ENCODE peak calls at places on chromosomes 5 and 9, in six cellular contexts. A, T, D, M, Q and G are unnamed samples.

GRCh38 chr9:82601272-82601835 is 461.6 kb downstream of the RASEF start:
- DNase-seq in A (no peak), T (no peak), D (no peak), M (no peak), Q (no peak), G (no peak)

GRCh38 chr5:150763023-150763793 is 4.4 kb upstream of the DCTN4 start:
- DNase-seq in A (peak; percentile 98), T (peak; percentile 61), D (peak; percentile 51), M (no peak), Q (no peak), G (no peak)

GRCh38 chr5:54229041-54229780 is 81.2 kb downstream of the ARL15 start:
- DNase-seq in A (peak; percentile 88), T (peak; percentile 72), D (peak; percentile 33), M (peak; percentile 18), Q (peak; percentile 53), G (peak; percentile 21)

GRCh38 chr5:135890296-135890695 is 5.3 kb downstream of the IL9 start:
- DNase-seq in A (peak; percentile 3), T (no peak), D (no peak), M (no peak), Q (no peak), G (no peak)

GRCh38 chr5:125835293-125836172 is 587.7 kb upstream of the GRAMD2B start:
- DNase-seq in A (peak; percentile 2), T (peak; percentile 38), D (peak; percentile 21), M (no peak), Q (peak; percentile 73), G (peak; percentile 21)

GRCh38 chr9:134477927-134478326 is 151.7 kb downstream of the RXRA start:
- DNase-seq in A (no peak), T (no peak), D (no peak), M (no peak), Q (no peak), G (no peak)

GRCh38 chr5:81105261-81105877 is 127.8 kb upstream of the CKMT2 start:
- DNase-seq in A (no peak), T (no peak), D (no peak), M (no peak), Q (no peak), G (no peak)

GRCh38 chr5:122385286-122385685 is 73.2 kb downstream of the SNCAIP start:
- DNase-seq in A (no peak), T (no peak), D (no peak), M (no peak), Q (no peak), G (no peak)

GRCh38 chr9:124019771-124020519 is 8.4 kb downstream of the LHX2 start:
- DNase-seq in A (no peak), T (no peak), D (no peak), M (no peak), Q (no peak), G (no peak)

GRCh38 chr5:158393457-158393856 is 534.5 kb upstream of the CLINT1 start:
- DNase-seq in A (no peak), T (no peak), D (no peak), M (no peak), Q (no peak), G (no peak)

GRCh38 chr5:126982195-126982594 is 48.2 kb downstream of the MARCHF3 start:
- DNase-seq in A (no peak), T (no peak), D (no peak), M (no peak), Q (no peak), G (no peak)

GRCh38 chr5:140165101-140165920 is 9.7 kb upstream of the CYSTM1 start:
- DNase-seq in A (no peak), T (no peak), D (no peak), M (no peak), Q (no peak), G (no peak)

GRCh38 chr9:109253637-109254284 is 67.1 kb downstream of the EPB41L4B start:
- DNase-seq in A (no peak), T (no peak), D (peak; percentile 49), M (no peak), Q (peak; percentile 63), G (no peak)

GRCh38 chr5:94577466-94578245 is 40.7 kb downstream of the KIAA0825 start:
- DNase-seq in A (peak; percentile 21), T (no peak), D (no peak), M (no peak), Q (no peak), G (no peak)

GRCh38 chr9:121199921-121200320 is 1.7 kb downstream of the RAB14 start:
- DNase-seq in A (peak; percentile 61), T (no peak), D (no peak), M (no peak), Q (no peak), G (no peak)

GRCh38 chr5:112534564-112534963 is 115.5 kb upstream of the EPB41L4A start:
- DNase-seq in A (peak; percentile 88), T (no peak), D (no peak), M (no peak), Q (no peak), G (no peak)

GRCh38 chr5:54146906-54147305 is 163.5 kb downstream of the ARL15 start:
- DNase-seq in A (no peak), T (no peak), D (no peak), M (no peak), Q (no peak), G (no peak)

GRCh38 chr9:121498487-121499176 is 1.0 kb downstream of the GGTA1 start:
- DNase-seq in A (peak; percentile 20), T (peak; percentile 60), D (peak; percentile 24), M (peak; percentile 19), Q (peak; percentile 29), G (no peak)

GRCh38 chr9:87167161-87167560 is 219.9 kb upstream of the GAS1 start:
- DNase-seq in A (no peak), T (no peak), D (no peak), M (no peak), Q (no peak), G (no peak)

GRCh38 chr5:92907914-92908606 is 673.0 kb downstream of the NR2F1-AS1 start:
- DNase-seq in A (peak; percentile 49), T (no peak), D (peak; percentile 49), M (no peak), Q (no peak), G (peak; percentile 82)

GRCh38 chr9:113533335-113534225 is 70.1 kb downstream of the RGS3 start:
- DNase-seq in A (no peak), T (no peak), D (no peak), M (no peak), Q (no peak), G (no peak)

GRCh38 chr5:172905771-172906170 is 53.5 kb upstream of the RPL26L1 start:
- DNase-seq in A (no peak), T (no peak), D (no peak), M (no peak), Q (peak; percentile 74), G (no peak)